ENCODE peak calls at places on chromosomes 5 and 9, in four cellular contexts. One of them, this sample, is unnamed.
A peak's percentile ranks its signal among the peaks of the same experiment; 100 is the strongest.

GRCh38 chr9:120841930-120842684 is 615 bp downstream of the PSMD5 start:
- DNase-seq in GM12878: no peak
- DNase-seq in HepG2: no peak
- DNase-seq in K562: no peak
- DNase-seq in this sample: no peak

GRCh38 chr5:177362871-177363507 is 5.3 kb downstream of the RGS14 start:
- DNase-seq in GM12878: no peak
- DNase-seq in K562: peak; percentile 86
- DNase-seq in HepG2: no peak
- DNase-seq in this sample: peak; percentile 47

GRCh38 chr9:88716636-88717035 is 181.7 kb downstream of the NXNL2 start:
- DNase-seq in HepG2: no peak
- DNase-seq in K562: no peak
- DNase-seq in GM12878: no peak
- DNase-seq in this sample: no peak

GRCh38 chr5:66171349-66172344 is 27.5 kb downstream of the SREK1 start:
- DNase-seq in K562: peak; percentile 28
- DNase-seq in HepG2: peak; percentile 32
- DNase-seq in GM12878: no peak
- DNase-seq in this sample: peak; percentile 50

GRCh38 chr9:115013998-115014397 is 83.6 kb upstream of the TNFSF8 start:
- DNase-seq in K562: peak; percentile 67
- DNase-seq in HepG2: peak; percentile 31
- DNase-seq in GM12878: no peak
- DNase-seq in this sample: peak; percentile 72

GRCh38 chr5:134440185-134440755 is 28.6 kb upstream of the CDKN2AIPNL start:
- DNase-seq in GM12878: no peak
- DNase-seq in HepG2: no peak
- DNase-seq in K562: no peak
- DNase-seq in this sample: no peak

GRCh38 chr9:107153336-107153735 is 129.7 kb upstream of the RAD23B start:
- DNase-seq in K562: no peak
- DNase-seq in GM12878: no peak
- DNase-seq in HepG2: no peak
- DNase-seq in this sample: no peak

GRCh38 chr5:158466196-158466595 is 607.3 kb upstream of the CLINT1 start:
- DNase-seq in K562: no peak
- DNase-seq in HepG2: no peak
- DNase-seq in GM12878: no peak
- DNase-seq in this sample: no peak

GRCh38 chr5:125874717-125875116 is 548.5 kb upstream of the GRAMD2B start:
- DNase-seq in GM12878: no peak
- DNase-seq in HepG2: no peak
- DNase-seq in K562: no peak
- DNase-seq in this sample: no peak

GRCh38 chr5:109252731-109253130 is 157.0 kb downstream of the PJA2 start:
- DNase-seq in GM12878: no peak
- DNase-seq in HepG2: no peak
- DNase-seq in K562: no peak
- DNase-seq in this sample: no peak

GRCh38 chr9:36424289-36425055 is 24.4 kb upstream of the RNF38 start:
- DNase-seq in HepG2: peak; percentile 27
- DNase-seq in K562: no peak
- DNase-seq in GM12878: no peak
- DNase-seq in this sample: no peak

GRCh38 chr5:128154943-128155342 is 71.4 kb downstream of the SLC12A2 start:
- DNase-seq in GM12878: no peak
- DNase-seq in HepG2: no peak
- DNase-seq in K562: no peak
- DNase-seq in this sample: no peak

GRCh38 chr5:114361724-114362196 is at the start of gene KCNN2:
- DNase-seq in GM12878: peak; percentile 26
- DNase-seq in K562: no peak
- DNase-seq in HepG2: peak; percentile 23
- DNase-seq in this sample: peak; percentile 70

GRCh38 chr9:6055213-6055612 is 39.8 kb upstream of the RANBP6 start:
- DNase-seq in GM12878: peak; percentile 58
- DNase-seq in HepG2: peak; percentile 66
- DNase-seq in K562: peak; percentile 34
- DNase-seq in this sample: peak; percentile 49

GRCh38 chr5:143494595-143494994 is 91.1 kb upstream of the NR3C1 start:
- DNase-seq in GM12878: no peak
- DNase-seq in HepG2: no peak
- DNase-seq in K562: no peak
- DNase-seq in this sample: no peak

GRCh38 chr5:175321927-175322532 is 122.0 kb downstream of the DRD1 start:
- DNase-seq in GM12878: no peak
- DNase-seq in K562: peak; percentile 44
- DNase-seq in HepG2: peak; percentile 28
- DNase-seq in this sample: peak; percentile 25

GRCh38 chr9:95552814-95553546 is 36.2 kb upstream of the PTCH1 start:
- DNase-seq in GM12878: no peak
- DNase-seq in HepG2: no peak
- DNase-seq in K562: no peak
- DNase-seq in this sample: no peak

GRCh38 chr9:126672634-126673284 is 59.0 kb downstream of the LMX1B start:
- DNase-seq in GM12878: no peak
- DNase-seq in HepG2: no peak
- DNase-seq in K562: no peak
- DNase-seq in this sample: no peak

GRCh38 chr5:131324311-131324710 is 60.5 kb downstream of the CDC42SE2 start:
- DNase-seq in HepG2: no peak
- DNase-seq in K562: no peak
- DNase-seq in GM12878: no peak
- DNase-seq in this sample: no peak

GRCh38 chr5:76535577-76535976 is 87.6 kb downstream of the F2RL2 start:
- DNase-seq in HepG2: no peak
- DNase-seq in GM12878: no peak
- DNase-seq in K562: no peak
- DNase-seq in this sample: no peak

GRCh38 chr5:1479066-1479465 is 33.8 kb upstream of the SLC6A3 start:
- DNase-seq in HepG2: no peak
- DNase-seq in K562: no peak
- DNase-seq in GM12878: no peak
- DNase-seq in this sample: no peak

GRCh38 chr5:1476967-1477310 is 31.7 kb upstream of the SLC6A3 start:
- DNase-seq in K562: no peak
- DNase-seq in GM12878: no peak
- DNase-seq in HepG2: no peak
- DNase-seq in this sample: no peak

GRCh38 chr5:1476181-1476966 is 31.1 kb upstream of the SLC6A3 start:
- DNase-seq in K562: no peak
- DNase-seq in HepG2: no peak
- DNase-seq in GM12878: no peak
- DNase-seq in this sample: no peak

GRCh38 chr5:1478333-1478732 is 33.1 kb upstream of the SLC6A3 start:
- DNase-seq in HepG2: no peak
- DNase-seq in GM12878: no peak
- DNase-seq in K562: no peak
- DNase-seq in this sample: no peak

GRCh38 chr5:1477341-1477740 is 32.1 kb upstream of the SLC6A3 start:
- DNase-seq in GM12878: no peak
- DNase-seq in HepG2: no peak
- DNase-seq in K562: no peak
- DNase-seq in this sample: no peak
- TF ChIP-seq RAD21 in GM12878: no peak
- TF ChIP-seq RAD21 in HepG2: no peak
- TF ChIP-seq RAD21 in K562: no peak
- TF ChIP-seq RAD21 in this sample: no peak

GRCh38 chr5:64766105-64766504 is 2.4 kb downstream of the SREK1IP1 start:
- DNase-seq in GM12878: no peak
- DNase-seq in HepG2: peak; percentile 30
- DNase-seq in K562: no peak
- DNase-seq in this sample: no peak
- TF ChIP-seq POLR2AphosphoS2 in GM12878: no peak
- TF ChIP-seq POLR2AphosphoS2 in HepG2: no peak
- TF ChIP-seq POLR2AphosphoS2 in K562: no peak
- TF ChIP-seq POLR2AphosphoS2 in this sample: no peak

DNA sequence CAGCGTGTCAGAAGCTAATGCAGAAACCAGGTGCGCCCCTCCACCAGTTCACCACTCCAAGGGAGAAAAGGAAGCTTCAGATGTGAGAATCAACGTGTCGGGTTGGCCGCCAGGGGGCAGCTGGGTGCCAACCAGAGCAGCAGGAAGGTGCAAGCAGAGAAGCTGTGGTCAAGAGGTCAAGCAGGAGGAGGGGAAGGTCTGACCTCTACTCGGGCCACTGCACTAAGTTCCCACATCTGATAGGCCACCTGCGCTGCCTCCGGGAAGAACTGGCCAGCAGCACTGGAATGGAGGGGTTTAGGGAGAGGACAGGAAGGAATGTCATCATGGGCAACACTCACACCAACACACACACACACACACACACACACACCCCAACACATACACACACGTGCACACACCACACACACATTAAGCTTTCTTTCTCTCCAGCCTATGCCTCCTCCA is 31.4 kb downstream of the ANXA6 start:
- DNase-seq in HepG2: peak; percentile 68
- DNase-seq in K562: peak; percentile 84
- DNase-seq in GM12878: peak; percentile 66
- DNase-seq in this sample: peak; percentile 72
- H3K4me3 ChIP-seq in HepG2: no peak overlapping the region
- H3K4me3 ChIP-seq in K562: no peak overlapping the region
- H3K4me3 ChIP-seq in GM12878: no peak overlapping the region
- H3K4me3 ChIP-seq in this sample: no peak overlapping the region

GRCh38 chr5:757346-757930 is 27.1 kb downstream of the ZDHHC11B start:
- DNase-seq in GM12878: no peak
- DNase-seq in K562: peak; percentile 11
- DNase-seq in HepG2: no peak
- DNase-seq in this sample: no peak

GRCh38 chr5:759111-759741 is 25.3 kb downstream of the ZDHHC11B start:
- DNase-seq in HepG2: peak; percentile 81
- DNase-seq in GM12878: no peak
- DNase-seq in K562: peak; percentile 15
- DNase-seq in this sample: peak; percentile 84

GRCh38 chr5:757931-758697 is 26.4 kb downstream of the ZDHHC11B start:
- DNase-seq in K562: peak; percentile 10
- DNase-seq in HepG2: peak; percentile 74
- DNase-seq in GM12878: no peak
- DNase-seq in this sample: no peak

GRCh38 chr5:759781-760362 is 24.7 kb downstream of the ZDHHC11B start:
- DNase-seq in GM12878: no peak
- DNase-seq in HepG2: no peak
- DNase-seq in K562: peak; percentile 6
- DNase-seq in this sample: no peak

DNA sequence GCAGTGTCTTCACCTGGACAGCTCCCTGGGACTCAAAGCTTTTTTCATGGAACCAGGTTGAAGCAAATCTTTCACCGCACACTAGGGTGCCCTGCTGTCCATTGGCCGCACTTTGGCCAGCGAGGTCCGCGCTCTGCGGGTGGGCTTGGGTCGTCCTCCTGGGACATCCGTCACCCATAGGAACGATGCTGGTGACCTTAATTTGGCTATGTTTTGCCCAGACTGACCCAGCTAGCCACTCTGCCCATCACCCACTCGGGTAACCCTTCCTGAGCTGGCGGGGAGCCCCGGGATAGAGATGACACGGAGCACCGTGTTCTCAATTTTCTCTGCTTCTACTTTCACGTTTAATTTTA is 25.9 kb downstream of the ZDHHC11B start:
- DNase-seq in HepG2: no peak
- DNase-seq in GM12878: no peak
- DNase-seq in K562: no peak
- DNase-seq in this sample: no peak
- TF ChIP-seq RAD21 in HepG2: no peak
- TF ChIP-seq RAD21 in GM12878: no peak
- TF ChIP-seq RAD21 in K562: no peak
- TF ChIP-seq RAD21 in this sample: no peak

This sample was measured in A549.